ENCODE peak calls at places on chromosome 22, in five cellular contexts. One of them, this sample, is unnamed.

GRCh38 chr22:23520875-23521441 is 59.1 kb downstream of the IGLL1 start:
- DNase-seq in H1: no peak
- DNase-seq in K562: peak
- DNase-seq in endothelial cell of umbilical vein: no peak
- DNase-seq in HepG2: peak
- DNase-seq in this sample: peak

GRCh38 chr22:39184586-39185577 is 32.4 kb upstream of the CBX7 start:
- DNase-seq in H1: no peak
- DNase-seq in K562: no peak
- DNase-seq in endothelial cell of umbilical vein: no peak
- DNase-seq in HepG2: no peak
- DNase-seq in this sample: no peak

GRCh38 chr22:29219881-29220670 is 14.4 kb downstream of the EMID1 start:
- DNase-seq in H1: no peak
- DNase-seq in K562: no peak
- DNase-seq in endothelial cell of umbilical vein: no peak
- DNase-seq in HepG2: peak
- DNase-seq in this sample: no peak

GRCh38 chr22:38144025-38144405 is 33.5 kb upstream of the BAIAP2L2 start:
- DNase-seq in H1: no peak
- DNase-seq in K562: no peak
- DNase-seq in endothelial cell of umbilical vein: no peak
- DNase-seq in HepG2: peak
- DNase-seq in this sample: peak

GRCh38 chr22:38040953-38041759 is 16.0 kb upstream of the PICK1 start:
- DNase-seq in H1: no peak
- DNase-seq in K562: no peak
- DNase-seq in endothelial cell of umbilical vein: no peak
- DNase-seq in HepG2: no peak
- DNase-seq in this sample: no peak

GRCh38 chr22:28021116-28021997 is 102.3 kb upstream of the PITPNB start:
- DNase-seq in H1: no peak
- DNase-seq in K562: no peak
- DNase-seq in endothelial cell of umbilical vein: no peak
- DNase-seq in HepG2: no peak
- DNase-seq in this sample: no peak

GRCh38 chr22:39567135-39567946 is 3.2 kb upstream of the CACNA1I start:
- DNase-seq in H1: no peak
- DNase-seq in K562: no peak
- DNase-seq in endothelial cell of umbilical vein: no peak
- DNase-seq in HepG2: no peak
- DNase-seq in this sample: no peak

GRCh38 chr22:26199665-26200064 is 30.4 kb downstream of the SEZ6L start:
- DNase-seq in H1: no peak
- DNase-seq in K562: no peak
- DNase-seq in endothelial cell of umbilical vein: no peak
- DNase-seq in HepG2: no peak
- DNase-seq in this sample: no peak

GRCh38 chr22:35357883-35358621 is 22.8 kb upstream of the HMOX1 start:
- DNase-seq in H1: no peak
- DNase-seq in K562: no peak
- DNase-seq in endothelial cell of umbilical vein: no peak
- DNase-seq in HepG2: no peak
- DNase-seq in this sample: peak

GRCh38 chr22:27431896-27432295 is 369.7 kb downstream of the MN1 start:
- DNase-seq in H1: no peak
- DNase-seq in K562: no peak
- DNase-seq in endothelial cell of umbilical vein: no peak
- DNase-seq in HepG2: no peak
- DNase-seq in this sample: peak

GRCh38 chr22:24514241-24515024 is 19.3 kb downstream of the UPB1 start:
- DNase-seq in H1: no peak
- DNase-seq in K562: no peak
- DNase-seq in endothelial cell of umbilical vein: no peak
- DNase-seq in HepG2: peak
- DNase-seq in this sample: no peak

GRCh38 chr22:42716649-42717127 is 4.0 kb downstream of the A4GALT start:
- DNase-seq in H1: no peak
- DNase-seq in K562: no peak
- DNase-seq in endothelial cell of umbilical vein: no peak
- DNase-seq in HepG2: no peak
- DNase-seq in this sample: no peak

DNA sequence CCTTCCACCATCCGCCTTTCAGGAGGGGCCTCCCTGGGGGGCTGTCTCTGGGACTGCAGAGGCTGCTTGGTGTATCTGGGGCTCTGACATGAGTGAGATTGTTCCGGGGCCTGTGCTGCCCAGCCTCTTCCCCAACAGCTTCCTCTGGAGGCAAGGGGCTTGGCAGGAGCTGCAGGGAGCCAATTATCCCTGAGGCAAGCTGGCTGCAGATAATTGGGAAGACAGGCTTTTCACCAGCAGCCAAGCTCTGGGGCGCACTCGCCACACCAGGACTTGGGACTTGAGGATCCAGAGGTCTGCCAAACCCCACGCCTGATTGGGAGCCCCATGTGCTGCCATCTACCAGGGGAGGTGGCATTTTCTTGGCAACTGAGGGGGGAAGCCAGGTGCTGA is 15.6 kb upstream of the RTN4R start:
- DNase-seq in H1: no peak
- DNase-seq in K562: no peak
- DNase-seq in endothelial cell of umbilical vein: no peak
- DNase-seq in HepG2: no peak
- DNase-seq in this sample: no peak
- TF ChIP-seq JUN in H1: no peak
- TF ChIP-seq JUN in K562: no peak
- TF ChIP-seq JUN in endothelial cell of umbilical vein: no peak
- TF ChIP-seq JUN in HepG2: no peak
- TF ChIP-seq JUN in this sample: no peak

DNA sequence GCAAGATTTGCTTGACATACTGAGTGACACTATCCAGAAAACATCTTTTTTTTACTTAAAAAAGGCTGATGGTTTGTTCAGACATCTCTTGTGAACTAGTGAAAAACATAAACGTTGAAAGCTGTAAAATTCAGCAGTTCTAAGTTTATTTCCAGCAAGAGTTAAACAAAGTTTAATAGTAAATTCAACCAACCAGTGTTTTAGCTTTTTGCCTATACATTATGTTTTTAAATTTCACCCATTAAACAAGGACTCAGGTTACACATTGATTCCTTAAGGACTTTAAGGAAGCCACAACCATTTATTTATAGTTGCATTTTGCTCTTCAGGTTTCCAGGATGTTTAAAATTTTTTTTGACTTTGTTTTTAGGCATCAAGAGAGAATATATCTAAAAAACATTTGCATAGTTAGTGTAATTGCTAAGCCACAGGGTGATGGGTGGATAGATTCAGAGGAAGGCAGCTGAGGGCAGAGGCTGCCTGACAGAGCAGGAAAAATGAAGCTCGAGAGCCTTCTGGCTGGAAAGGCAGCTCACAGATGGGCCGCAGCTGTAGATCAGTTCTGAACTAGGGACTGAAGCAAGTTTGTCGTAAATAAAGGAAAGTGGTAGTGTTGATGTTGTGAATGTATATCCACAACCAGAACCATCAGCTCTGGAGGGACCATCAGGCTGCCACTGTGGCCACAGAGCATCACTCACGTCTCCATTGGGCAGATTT is 9.6 kb downstream of the SNAP29 start:
- DNase-seq in H1: no peak
- DNase-seq in K562: no peak
- DNase-seq in endothelial cell of umbilical vein: no peak
- DNase-seq in HepG2: no peak
- DNase-seq in this sample: no peak
- H3K27ac ChIP-seq in H1: no peak
- H3K27ac ChIP-seq in K562: peak
- H3K27ac ChIP-seq in endothelial cell of umbilical vein: no peak
- H3K27ac ChIP-seq in HepG2: no peak
- H3K27ac ChIP-seq in this sample: no peak

GRCh38 chr22:49726701-49727101 is 101.0 kb downstream of the BRD1 start:
- DNase-seq in H1: no peak
- DNase-seq in K562: no peak
- DNase-seq in endothelial cell of umbilical vein: no peak
- DNase-seq in HepG2: no peak
- DNase-seq in this sample: no peak

GRCh38 chr22:49727191-49727880 is 100.3 kb downstream of the BRD1 start:
- DNase-seq in H1: no peak
- DNase-seq in K562: no peak
- DNase-seq in endothelial cell of umbilical vein: no peak
- DNase-seq in HepG2: no peak
- DNase-seq in this sample: no peak

GRCh38 chr22:49728566-49729271 is 99.0 kb downstream of the BRD1 start:
- DNase-seq in H1: no peak
- DNase-seq in K562: no peak
- DNase-seq in endothelial cell of umbilical vein: no peak
- DNase-seq in HepG2: no peak
- DNase-seq in this sample: no peak

GRCh38 chr22:49726022-49726681 is 101.5 kb downstream of the BRD1 start:
- DNase-seq in H1: no peak
- DNase-seq in K562: no peak
- DNase-seq in endothelial cell of umbilical vein: no peak
- DNase-seq in HepG2: no peak
- DNase-seq in this sample: no peak

GRCh38 chr22:49727881-49728563 is 99.7 kb downstream of the BRD1 start:
- DNase-seq in H1: no peak
- DNase-seq in K562: no peak
- DNase-seq in endothelial cell of umbilical vein: no peak
- DNase-seq in HepG2: no peak
- DNase-seq in this sample: no peak
- TF ChIP-seq JUN in H1: no peak
- TF ChIP-seq JUN in K562: no peak
- TF ChIP-seq JUN in endothelial cell of umbilical vein: no peak
- TF ChIP-seq JUN in HepG2: no peak
- TF ChIP-seq JUN in this sample: no peak

DNA sequence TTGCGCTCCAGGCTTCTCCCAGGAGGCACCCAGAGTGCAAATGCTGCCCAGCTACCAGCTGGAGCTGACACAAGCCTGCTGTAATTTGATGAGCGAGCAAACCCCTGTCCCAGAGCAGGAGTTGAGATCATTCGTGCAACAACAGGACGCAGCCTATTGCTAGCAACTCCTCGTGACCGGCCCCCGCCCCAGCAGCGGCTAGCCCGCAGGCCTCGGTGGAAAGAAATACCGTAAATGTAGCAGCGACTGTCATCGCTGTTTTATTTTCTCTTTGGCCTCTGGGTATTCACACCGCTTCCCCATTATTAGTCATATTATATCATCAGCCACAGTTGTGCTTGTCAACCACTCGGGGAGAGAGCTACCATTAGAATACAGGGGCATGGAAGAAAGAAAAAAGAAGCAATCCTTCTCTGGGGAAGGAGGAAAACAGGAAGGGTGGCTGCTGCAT is 59.2 kb upstream of the ATXN10 start:
- DNase-seq in H1: no peak
- DNase-seq in K562: no peak
- DNase-seq in endothelial cell of umbilical vein: no peak
- DNase-seq in HepG2: no peak
- DNase-seq in this sample: no peak
- H3K27ac ChIP-seq in H1: no peak
- H3K27ac ChIP-seq in K562: no peak
- H3K27ac ChIP-seq in endothelial cell of umbilical vein: no peak
- H3K27ac ChIP-seq in HepG2: no peak
- H3K27ac ChIP-seq in this sample: peak

DNA sequence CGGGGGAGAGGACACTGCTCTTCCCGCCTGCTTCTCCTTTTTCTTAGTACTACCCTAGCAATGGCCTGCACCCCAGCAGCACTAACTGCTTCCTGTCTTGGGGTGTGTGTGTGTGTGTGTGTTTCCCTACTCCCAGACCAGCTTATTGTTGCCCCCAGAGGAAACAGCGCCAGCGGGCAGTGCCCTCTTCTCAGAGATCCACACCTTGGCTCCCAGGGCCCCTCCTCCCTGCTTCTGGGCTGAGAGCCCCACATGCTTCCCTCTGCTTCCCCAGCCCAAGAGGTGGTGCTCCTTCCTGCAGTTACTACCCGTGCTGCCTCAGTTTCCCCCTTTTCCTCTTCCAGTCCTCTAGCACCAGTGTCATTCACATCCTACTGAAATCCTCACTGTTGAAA is 5.0 kb downstream of the IFT27 start:
- DNase-seq in H1: no peak
- DNase-seq in K562: no peak
- DNase-seq in endothelial cell of umbilical vein: no peak
- DNase-seq in HepG2: no peak
- DNase-seq in this sample: no peak
- TF ChIP-seq JUN in H1: no peak
- TF ChIP-seq JUN in K562: no peak
- TF ChIP-seq JUN in endothelial cell of umbilical vein: no peak
- TF ChIP-seq JUN in HepG2: no peak
- TF ChIP-seq JUN in this sample: no peak

GRCh38 chr22:30773919-30774318 is 79.2 kb downstream of the OSBP2 start:
- DNase-seq in H1: no peak
- DNase-seq in K562: no peak
- DNase-seq in endothelial cell of umbilical vein: no peak
- DNase-seq in HepG2: no peak
- DNase-seq in this sample: no peak

GRCh38 chr22:30776476-30776875 is 81.8 kb downstream of the OSBP2 start:
- DNase-seq in H1: no peak
- DNase-seq in K562: no peak
- DNase-seq in endothelial cell of umbilical vein: no peak
- DNase-seq in HepG2: no peak
- DNase-seq in this sample: no peak

GRCh38 chr22:30777589-30777988 is 82.9 kb downstream of the OSBP2 start:
- DNase-seq in H1: no peak
- DNase-seq in K562: no peak
- DNase-seq in endothelial cell of umbilical vein: no peak
- DNase-seq in HepG2: no peak
- DNase-seq in this sample: no peak

GRCh38 chr22:30778261-30778660 is 83.6 kb downstream of the OSBP2 start:
- DNase-seq in H1: no peak
- DNase-seq in K562: no peak
- DNase-seq in endothelial cell of umbilical vein: no peak
- DNase-seq in HepG2: no peak
- DNase-seq in this sample: no peak

GRCh38 chr22:30774566-30774965 is 79.9 kb downstream of the OSBP2 start:
- DNase-seq in H1: no peak
- DNase-seq in K562: no peak
- DNase-seq in endothelial cell of umbilical vein: no peak
- DNase-seq in HepG2: no peak
- DNase-seq in this sample: no peak
- H3K27ac ChIP-seq in H1: no peak
- H3K27ac ChIP-seq in K562: no peak
- H3K27ac ChIP-seq in endothelial cell of umbilical vein: no peak
- H3K27ac ChIP-seq in HepG2: no peak
- H3K27ac ChIP-seq in this sample: no peak

DNA sequence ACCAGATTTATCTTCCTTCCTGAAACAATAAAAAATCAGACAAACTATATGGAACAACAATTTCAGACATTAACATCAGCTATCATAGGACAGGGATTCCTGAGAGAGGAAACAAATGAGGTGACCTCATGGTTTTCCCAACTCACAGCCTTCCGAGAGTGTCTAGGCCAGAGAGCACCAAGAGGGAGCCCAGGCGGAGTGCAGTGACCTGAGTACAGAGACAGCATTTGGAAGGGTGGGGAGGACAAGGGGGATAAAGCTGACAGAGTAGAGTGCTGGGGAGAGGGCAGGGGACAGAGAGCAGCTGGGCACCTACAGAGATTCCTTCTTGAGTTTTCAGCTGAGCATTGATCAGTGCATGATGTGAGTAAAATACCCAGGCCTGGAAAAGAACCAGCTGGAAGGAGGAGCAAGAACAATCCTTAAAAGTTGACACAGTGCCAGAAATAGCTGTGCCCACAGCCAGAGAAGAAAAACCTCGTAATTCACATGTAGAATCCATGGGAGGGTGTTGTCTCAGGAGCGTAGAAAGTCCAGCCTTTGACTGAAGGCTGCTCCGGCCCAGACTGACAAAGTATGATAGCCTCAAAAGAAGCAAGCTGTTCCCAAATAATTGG is 34.0 kb upstream of the PANX2 start:
- DNase-seq in H1: no peak
- DNase-seq in K562: no peak
- DNase-seq in endothelial cell of umbilical vein: no peak
- DNase-seq in HepG2: no peak
- DNase-seq in this sample: no peak
- TF ChIP-seq JUN in H1: no peak
- TF ChIP-seq JUN in K562: no peak
- TF ChIP-seq JUN in endothelial cell of umbilical vein: no peak
- TF ChIP-seq JUN in HepG2: no peak
- TF ChIP-seq JUN in this sample: no peak

This sample was measured in A549.